ENCODE peak calls at places on chromosomes 3 and 15, in four cellular contexts. H is H9, X is NCI-H748 treated with DMSO at 0.1 percent for 48 hours, J is cardiac muscle cell. P is an unnamed sample.

GRCh38 chr15:67899596-67900283 is 59.9 kb upstream of the RNU6-1 start:
- DNase-seq in H (no peak), X (no peak), J (no peak), P (no peak)

GRCh38 chr3:189863031-189863430 is 231.8 kb downstream of the TP63 start:
- DNase-seq in H (no peak), X (no peak), J (peak), P (no peak)

GRCh38 chr3:112327371-112327951 is 5.5 kb upstream of the CD200 start:
- DNase-seq in H (no peak), X (peak), J (peak), P (peak)

GRCh38 chr3:154718058-154718457 is 288.1 kb upstream of the GPR149 start:
- DNase-seq in H (no peak), X (no peak), J (no peak), P (peak)

GRCh38 chr15:66621491-66622467 is 56.0 kb upstream of the LCTL start:
- DNase-seq in H (peak), X (no peak), J (peak), P (no peak)

GRCh38 chr3:48347500-48347899 is 14.0 kb upstream of the SPINK8 start:
- DNase-seq in H (no peak), X (no peak), J (no peak), P (no peak)

GRCh38 chr15:58309993-58310928 is 121.5 kb upstream of the LIPC start:
- DNase-seq in H (no peak), X (no peak), J (no peak), P (no peak)

GRCh38 chr15:73631915-73632669 is 1.1 kb downstream of the NPTN start:
- DNase-seq in H (peak), X (peak), J (peak), P (peak)

GRCh38 chr15:67548862-67549651 is 6.6 kb downstream of the MAP2K5 start:
- DNase-seq in H (peak), X (no peak), J (no peak), P (no peak)